ENCODE peak calls at places on chromosome 19, in eight cellular contexts. O, F, A, K, G, U, M and R are unnamed samples.

GRCh38 chr19:29764322-29764721 is 47.5 kb upstream of the CCNE1 start:
- DNase-seq in A (no peak), U (no peak), M (no peak), G (no peak), O (no peak), F (no peak), K (no peak), R (no peak)

GRCh38 chr19:4362871-4363545 is 19.6 kb downstream of the MPND start:
- DNase-seq in O (no peak), G (no peak), M (no peak), U (no peak), F (no peak), A (no peak), K (peak), R (no peak)

GRCh38 chr19:28297036-28297435 is 915.9 kb downstream of the UQCRFS1 start:
- DNase-seq in O (no peak), A (no peak), U (no peak), M (no peak), F (no peak), G (no peak), K (no peak), R (no peak)

GRCh38 chr19:21921691-21922180 is 85.8 kb upstream of the ZNF43 start:
- DNase-seq in K (no peak), M (no peak), A (no peak), F (no peak), G (no peak), O (no peak), U (no peak), R (no peak)

GRCh38 chr19:20423381-20424207 is 142.0 kb downstream of the ZNF737 start:
- DNase-seq in F (peak), K (peak), M (no peak), A (peak), O (peak), U (peak), G (peak), R (no peak)

GRCh38 chr19:51531349-51532315 is at the start of gene SIGLEC6:
- DNase-seq in U (no peak), K (peak), G (no peak), F (no peak), O (no peak), A (no peak), M (no peak), R (no peak)

GRCh38 chr19:35644987-35645679 is 3.0 kb upstream of the COX6B1 start:
- DNase-seq in U (peak), K (peak), G (peak), F (peak), M (peak), O (peak), A (peak), R (peak)

GRCh38 chr19:4115818-4116385 is 8.0 kb downstream of the MAP2K2 start:
- DNase-seq in G (no peak), O (no peak), M (no peak), K (no peak), A (no peak), U (no peak), F (no peak), R (no peak)

GRCh38 chr19:15556634-15557181 is 48.4 kb downstream of the CYP4F22 start:
- DNase-seq in K (no peak), A (no peak), F (no peak), G (no peak), U (no peak), O (no peak), M (no peak), R (no peak)

GRCh38 chr19:44777715-44778347 is at the start of gene CBLC:
- DNase-seq in A (peak), O (no peak), M (peak), G (no peak), U (peak), K (no peak), F (no peak), R (no peak)

GRCh38 chr19:12784871-12785430 is 6.3 kb upstream of the JUNB start:
- DNase-seq in A (no peak), U (no peak), O (no peak), M (no peak), K (no peak), F (no peak), G (no peak), R (no peak)

GRCh38 chr19:2034729-2035589 is 16.1 kb downstream of the MKNK2 start:
- DNase-seq in M (peak), F (no peak), K (no peak), A (peak), U (peak), G (peak), O (peak), R (peak)

GRCh38 chr19:39398297-39398864 is 7.2 kb downstream of the MED29 start:
- DNase-seq in G (peak), A (peak), K (peak), F (no peak), O (peak), U (no peak), M (peak), R (no peak)

GRCh38 chr19:38547446-38547845 is 70.3 kb downstream of the MAP4K1 start:
- DNase-seq in M (no peak), A (no peak), O (no peak), G (no peak), U (no peak), K (no peak), F (no peak), R (no peak)

GRCh38 chr19:35991731-35992450 is 3.1 kb upstream of the SDHAF1 start:
- DNase-seq in U (no peak), A (no peak), O (no peak), M (no peak), G (no peak), F (no peak), K (no peak), R (no peak)

GRCh38 chr19:39100500-39101166 is 16.5 kb downstream of the ACP7 start:
- DNase-seq in K (no peak), O (no peak), A (no peak), G (no peak), F (no peak), M (no peak), U (no peak), R (no peak)

GRCh38 chr19:3314962-3315675 is 51.3 kb upstream of the NFIC start:
- DNase-seq in U (no peak), G (no peak), O (no peak), A (no peak), M (no peak), F (no peak), K (no peak), R (no peak)

GRCh38 chr19:54523403-54523802 is 20.8 kb downstream of the LAIR2 start:
- DNase-seq in G (peak), A (no peak), M (peak), U (no peak), O (no peak), K (no peak), F (no peak), R (peak)

GRCh38 chr19:7699422-7700127 is 2.4 kb downstream of the FCER2 start:
- DNase-seq in A (no peak), F (no peak), G (no peak), O (no peak), M (peak), K (no peak), U (no peak), R (no peak)

GRCh38 chr19:37977992-37978391 is 71.0 kb downstream of the SIPA1L3 start:
- DNase-seq in U (no peak), O (no peak), F (no peak), M (no peak), A (no peak), K (peak), G (peak), R (no peak)

GRCh38 chr19:50486823-50487515 is 10.3 kb upstream of the GARIN5A start:
- DNase-seq in G (no peak), U (no peak), O (no peak), F (peak), M (no peak), K (no peak), A (no peak), R (peak)

GRCh38 chr19:55451163-55451521 is 8.0 kb upstream of the SHISA7 start:
- DNase-seq in K (no peak), F (no peak), A (no peak), M (no peak), G (no peak), O (no peak), U (no peak), R (no peak)

GRCh38 chr19:16609511-16609910 is 18.5 kb downstream of the MED26 start:
- DNase-seq in M (no peak), U (no peak), O (no peak), F (no peak), G (no peak), K (no peak), A (no peak), R (no peak)

GRCh38 chr19:39008137-39008536 is 24.2 kb downstream of the FBXO27 start:
- DNase-seq in M (no peak), O (no peak), U (no peak), K (no peak), F (no peak), G (no peak), A (no peak), R (no peak)

GRCh38 chr19:30649934-30650614 is 277.9 kb downstream of the ZNF536 start:
- DNase-seq in M (peak), F (no peak), U (peak), G (peak), A (no peak), O (no peak), K (no peak), R (peak)

GRCh38 chr19:2261438-2262172 is 5.4 kb upstream of the JSRP1 start:
- DNase-seq in O (no peak), K (no peak), U (no peak), F (no peak), A (no peak), G (no peak), M (no peak), R (peak)

GRCh38 chr19:8004723-8005513 is 523 bp downstream of the ELAVL1 start:
- DNase-seq in K (no peak), A (no peak), M (no peak), F (no peak), U (peak), O (no peak), G (peak), R (peak)

GRCh38 chr19:34173145-34173956 is 1.0 kb downstream of the LSM14A start:
- DNase-seq in K (peak), U (peak), F (peak), M (peak), O (peak), G (peak), A (peak), R (peak)